ENCODE peak calls at places on chromosome 14, in eight cellular contexts. F, O, L, N, R, Y, T and P are unnamed samples.

GRCh38 chr14:69090187-69090789 is 62.6 kb downstream of the DCAF5 start:
- DNase-seq in F (no peak), O (peak; percentile 64), L (no peak), N (peak; percentile 57), R (peak; percentile 82), Y (peak; percentile 43), T (no peak), P (no peak)

GRCh38 chr14:30553311-30553989 is 5.5 kb upstream of the G2E3 start:
- DNase-seq in F (no peak), O (peak; percentile 84), L (no peak), N (no peak), R (peak; percentile 84), Y (no peak), T (no peak), P (no peak)

GRCh38 chr14:61528591-61529021 is 166.7 kb upstream of the HIF1A start:
- DNase-seq in F (no peak), O (peak; percentile 93), L (no peak), N (no peak), R (peak; percentile 89), Y (no peak), T (no peak), P (no peak)

GRCh38 chr14:87332001-87332400 is 661.0 kb downstream of the GALC start:
- DNase-seq in F (no peak), O (peak; percentile 50), L (no peak), N (no peak), R (peak; percentile 11), Y (no peak), T (no peak), P (no peak)

GRCh38 chr14:55673048-55673447 is 93.0 kb downstream of the KTN1 start:
- DNase-seq in F (no peak), O (peak; percentile 6), L (no peak), N (no peak), R (no peak), Y (no peak), T (no peak), P (no peak)

GRCh38 chr14:98136420-98136819 is 1135.6 kb downstream of the BCL11B start:
- DNase-seq in F (no peak), O (no peak), L (no peak), N (no peak), R (no peak), Y (no peak), T (no peak), P (no peak)

GRCh38 chr14:78782551-78782950 is 612.4 kb downstream of the NRXN3 start:
- DNase-seq in F (no peak), O (no peak), L (no peak), N (no peak), R (no peak), Y (no peak), T (no peak), P (no peak)

GRCh38 chr14:89241934-89242670 is 174.9 kb downstream of the FOXN3 start:
- DNase-seq in F (no peak), O (peak; percentile 19), L (no peak), N (no peak), R (peak; percentile 13), Y (no peak), T (no peak), P (no peak)

GRCh38 chr14:106268013-106268727 is 741.8 kb downstream of the TMEM121 start:
- DNase-seq in F (no peak), O (no peak), L (no peak), N (peak; percentile 91), R (no peak), Y (peak; percentile 74), T (peak; percentile 55), P (peak; percentile 87)

GRCh38 chr14:68340262-68340661 is 452.6 kb downstream of the ZFP36L1 start:
- DNase-seq in F (no peak), O (no peak), L (no peak), N (no peak), R (no peak), Y (no peak), T (no peak), P (no peak)

GRCh38 chr14:34363733-34364134 is 98.3 kb downstream of the SPTSSA start:
- DNase-seq in F (no peak), O (peak; percentile 48), L (no peak), N (no peak), R (peak; percentile 54), Y (no peak), T (no peak), P (no peak)

GRCh38 chr14:90518941-90519256 is 122.1 kb downstream of the CALM1 start:
- DNase-seq in F (no peak), O (peak; percentile 36), L (no peak), N (peak; percentile 71), R (peak; percentile 52), Y (no peak), T (peak; percentile 51), P (peak; percentile 76)

GRCh38 chr14:97878727-97879126 is 1081.5 kb downstream of the VRK1 start:
- DNase-seq in F (peak; percentile 16), O (peak; percentile 12), L (no peak), N (no peak), R (peak; percentile 49), Y (no peak), T (no peak), P (no peak)

GRCh38 chr14:73741386-73741875 is 27.2 kb upstream of the PNMA1 start:
- DNase-seq in F (peak; percentile 79), O (peak; percentile 73), L (no peak), N (peak; percentile 89), R (peak; percentile 80), Y (peak; percentile 74), T (peak; percentile 79), P (peak; percentile 90)

GRCh38 chr14:75906680-75907280 is 75.0 kb downstream of the TGFB3 start:
- DNase-seq in F (no peak), O (peak; percentile 80), L (peak; percentile 44), N (peak; percentile 83), R (peak; percentile 72), Y (peak; percentile 78), T (peak; percentile 63), P (no peak)

GRCh38 chr14:61587397-61587713 is 108.0 kb upstream of the HIF1A start:
- DNase-seq in F (no peak), O (no peak), L (no peak), N (no peak), R (no peak), Y (no peak), T (no peak), P (no peak)

GRCh38 chr14:100755649-100756048 is 29.0 kb downstream of the DLK1 start:
- DNase-seq in F (no peak), O (peak; percentile 64), L (no peak), N (no peak), R (peak; percentile 77), Y (no peak), T (no peak), P (no peak)

GRCh38 chr14:64823305-64823985 is 56.3 kb downstream of the SPTB start:
- DNase-seq in F (peak; percentile 73), O (peak; percentile 86), L (peak; percentile 42), N (peak; percentile 83), R (peak; percentile 83), Y (peak; percentile 92), T (peak; percentile 84), P (peak; percentile 92)

GRCh38 chr14:105343194-105343593 is 28.6 kb downstream of the PACS2 start:
- DNase-seq in F (no peak), O (no peak), L (no peak), N (no peak), R (no peak), Y (peak; percentile 45), T (no peak), P (no peak)

GRCh38 chr14:71175491-71175890 is 268.2 kb downstream of the PCNX1 start:
- DNase-seq in F (no peak), O (no peak), L (no peak), N (no peak), R (peak; percentile 91), Y (no peak), T (peak; percentile 28), P (no peak)

GRCh38 chr14:26389646-26390508 is 208.0 kb downstream of the NOVA1 start:
- DNase-seq in F (no peak), O (peak; percentile 80), L (no peak), N (no peak), R (peak; percentile 18), Y (no peak), T (no peak), P (no peak)

GRCh38 chr14:23172096-23172495 is 11.4 kb downstream of the SLC7A8 start:
- DNase-seq in F (no peak), O (peak; percentile 27), L (no peak), N (no peak), R (no peak), Y (no peak), T (no peak), P (no peak)

GRCh38 chr14:94770815-94771190 is 890 bp upstream of the GSC start:
- DNase-seq in F (no peak), O (no peak), L (no peak), N (no peak), R (no peak), Y (no peak), T (no peak), P (peak; percentile 6)
- H3K4me1 ChIP-seq in F (peaks cover 38% of the 10 kb centered on the region), O (peaks cover 4% of the 10 kb centered on the region), L (no peaks in the 10 kb centered on the region), N (peaks cover 33% of the 10 kb centered on the region), R (no peaks in the 10 kb centered on the region), Y (no peaks in the 10 kb centered on the region), T (peaks cover 25% of the 10 kb centered on the region), P (peaks cover 31% of the 10 kb centered on the region)

GRCh38 chr14:35401422-35401729 is 3.2 kb downstream of the NFKBIA start:
- DNase-seq in F (no peak), O (no peak), L (no peak), N (no peak), R (no peak), Y (no peak), T (no peak), P (no peak)
- H3K4me3 ChIP-seq in F (peak overlapping the region; percentile 89), O (peak overlapping the region; percentile 93), L (peak overlapping the region; percentile 97), N (peak overlapping the region; percentile 94), R (peak overlapping the region; percentile 83), Y (no peak overlapping the region), T (peak overlapping the region; percentile 72), P (peak overlapping the region; percentile 95)

GRCh38 chr14:77197988-77198387 is 16.4 kb downstream of the TMEM63C start:
- DNase-seq in F (no peak), O (no peak), L (no peak), N (no peak), R (no peak), Y (no peak), T (no peak), P (peak; percentile 44)
- H3K27me3 ChIP-seq in F (peaks cover 81% of the 10 kb centered on the region), O (peaks cover 69% of the 10 kb centered on the region), L (peaks cover 11% of the 10 kb centered on the region), N (no peaks in the 10 kb centered on the region), R (no peaks in the 10 kb centered on the region), Y (no peaks in the 10 kb centered on the region), T (peaks cover 3% of the 10 kb centered on the region), P (peaks cover 23% of the 10 kb centered on the region)

GRCh38 chr14:96053600-96054381 is 14.6 kb downstream of the C14orf132 start:
- DNase-seq in F (no peak), O (peak; percentile 100), L (no peak), N (peak; percentile 62), R (peak; percentile 20), Y (peak; percentile 46), T (no peak), P (peak; percentile 13)
- H3K4me1 ChIP-seq in F (peaks cover 6% of the 10 kb centered on the region), O (peaks cover 18% of the 10 kb centered on the region), L (no peaks in the 10 kb centered on the region), N (no peaks in the 10 kb centered on the region), R (no peaks in the 10 kb centered on the region), Y (peaks cover 36% of the 10 kb centered on the region), T (peaks cover 7% of the 10 kb centered on the region), P (no peaks in the 10 kb centered on the region)